ENCODE peak calls at places on chromosomes 6 and 20, in ten cellular contexts. I is CD4-positive, alpha-beta T cell; Z is CD4-positive, alpha-beta memory T cell; R is tibial artery; U is fibroblast of lung; C is esophagus squamous epithelium; A is right lobe of liver; N is CD8-positive, alpha-beta memory T cell; L is left ventricle myocardium inferior; F is pancreas. D is an unnamed sample.

GRCh38 chr6:75602897-75603395 is 1.3 kb downstream of the SENP6 start:
- DNase-seq in I (no peak), R (no peak), U (no peak), Z (no peak), C (no peak), F (no peak), N (no peak), L (no peak), A (no peak), D (no peak)

GRCh38 chr6:115945306-115945705 is 115.4 kb downstream of the FRK start:
- DNase-seq in C (no peak), U (peak; percentile 65), I (no peak), R (no peak), L (no peak), N (no peak), F (no peak), Z (no peak), A (no peak), D (no peak)

GRCh38 chr6:168015492-168016175 is 18.2 kb downstream of the KIF25 start:
- DNase-seq in L (no peak), I (no peak), C (no peak), N (no peak), A (no peak), U (no peak), F (no peak), Z (no peak), R (no peak), D (no peak)

GRCh38 chr6:5435449-5435848 is 174.1 kb downstream of the FARS2 start:
- DNase-seq in U (peak; percentile 83), I (no peak), R (no peak), C (no peak), A (no peak), Z (no peak), L (no peak), N (no peak), F (no peak), D (no peak)

GRCh38 chr20:48283470-48284110 is 498.3 kb upstream of the SULF2 start:
- DNase-seq in C (no peak), L (peak; percentile 42), N (no peak), I (no peak), A (peak; percentile 62), F (no peak), R (peak; percentile 46), U (peak; percentile 99), Z (no peak), D (no peak)

GRCh38 chr20:50434653-50435396 is 75.4 kb upstream of the PTPN1 start:
- DNase-seq in U (peak; percentile 69), Z (no peak), R (no peak), I (no peak), L (no peak), N (no peak), F (no peak), C (no peak), A (no peak), D (no peak)

GRCh38 chr6:32947552-32948465 is 5.1 kb downstream of the HLA-DMA start:
- DNase-seq in U (peak; percentile 12), L (no peak), I (peak; percentile 24), N (peak; percentile 35), C (no peak), A (no peak), Z (peak; percentile 47), R (no peak), F (no peak), D (no peak)

GRCh38 chr6:43170452-43171283 is at the start of gene SRF:
- DNase-seq in U (peak; percentile 100), F (peak; percentile 99), A (peak; percentile 100), C (peak; percentile 98), N (peak; percentile 98), Z (peak; percentile 98), L (peak; percentile 100), I (peak; percentile 97), R (peak; percentile 100), D (peak; percentile 92)

GRCh38 chr6:121993362-121993761 is 406.1 kb upstream of the HSF2 start:
- DNase-seq in F (peak; percentile 24), C (no peak), N (no peak), U (no peak), L (no peak), I (no peak), R (no peak), Z (no peak), A (no peak), D (no peak)

GRCh38 chr6:43304882-43305281 is 3.7 kb downstream of the CRIP3 start:
- DNase-seq in C (no peak), Z (no peak), I (no peak), F (no peak), U (no peak), N (no peak), L (no peak), R (no peak), A (no peak), D (no peak)

GRCh38 chr6:17032595-17033591 is 69.0 kb upstream of the STMND1 start:
- DNase-seq in Z (no peak), N (no peak), C (no peak), R (peak; percentile 87), F (no peak), U (peak; percentile 95), A (peak; percentile 52), L (peak; percentile 36), I (no peak), D (no peak)

GRCh38 chr6:101395345-101395744 is 1.8 kb downstream of the GRIK2 start:
- DNase-seq in C (no peak), Z (no peak), L (no peak), N (no peak), R (no peak), A (no peak), I (no peak), F (no peak), U (no peak), D (no peak)

DNA sequence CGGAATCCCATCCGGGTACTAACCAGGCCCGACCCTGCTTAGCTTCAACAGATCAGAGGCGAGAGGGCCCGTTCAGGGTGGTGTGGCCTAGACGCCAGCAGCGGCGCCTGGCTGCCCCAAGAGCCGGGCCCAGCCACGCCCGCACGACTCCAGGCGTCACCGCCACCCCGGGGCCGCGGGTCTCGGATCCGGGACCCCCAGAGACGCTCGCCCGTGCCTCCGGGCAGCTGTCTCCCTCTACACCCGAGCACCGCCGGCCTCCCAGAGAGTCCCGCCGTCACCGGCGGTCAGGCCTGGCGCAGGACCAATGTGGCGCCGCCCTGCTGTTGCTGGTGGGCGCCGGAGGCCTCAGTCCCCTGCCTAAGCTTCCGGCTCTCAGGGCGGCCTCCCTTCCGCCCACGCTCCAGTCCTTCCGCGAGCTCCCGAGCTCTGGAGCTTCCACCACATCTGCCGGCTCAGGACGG is 441.2 kb upstream of the DEFB115 start:
- DNase-seq in F (peak; percentile 89), I (no peak), A (peak; percentile 54), N (no peak), Z (no peak), U (no peak), R (no peak), C (no peak), L (peak; percentile 33), D (peak; percentile 24)
- H3K9me3 ChIP-seq in F (no peaks in the 10 kb centered on the region), I (peaks cover 22% of the 10 kb centered on the region), A (no peaks in the 10 kb centered on the region), N (no peaks in the 10 kb centered on the region), Z (no peaks in the 10 kb centered on the region), U (no peaks in the 10 kb centered on the region), R (peaks cover 15% of the 10 kb centered on the region), C (peaks cover 4% of the 10 kb centered on the region), L (peaks cover 18% of the 10 kb centered on the region), D (no peaks in the 10 kb centered on the region)

GRCh38 chr20:39877792-39878191 is 811.2 kb downstream of the MAFB start:
- DNase-seq in I (no peak), U (no peak), N (no peak), Z (no peak), F (no peak), C (no peak), L (no peak), R (no peak), A (no peak), D (no peak)
- H3K9me3 ChIP-seq in I (no peaks in the 10 kb centered on the region), U (no peaks in the 10 kb centered on the region), N (no peaks in the 10 kb centered on the region), Z (no peaks in the 10 kb centered on the region), F (no peaks in the 10 kb centered on the region), C (no peaks in the 10 kb centered on the region), L (peaks cover 12% of the 10 kb centered on the region), R (no peaks in the 10 kb centered on the region), A (no peaks in the 10 kb centered on the region), D (no peaks in the 10 kb centered on the region)

GRCh38 chr6:169474362-169474761 is 220.7 kb upstream of the THBS2 start:
- DNase-seq in F (no peak), A (no peak), R (no peak), C (no peak), L (no peak), Z (no peak), N (no peak), I (no peak), U (no peak), D (no peak)

GRCh38 chr6:169472786-169473416 is 219.3 kb upstream of the THBS2 start:
- DNase-seq in C (no peak), R (no peak), Z (no peak), N (no peak), F (no peak), A (no peak), I (no peak), U (no peak), L (no peak), D (no peak)

GRCh38 chr6:169473663-169474062 is 220.0 kb upstream of the THBS2 start:
- DNase-seq in A (peak; percentile 58), R (no peak), N (no peak), C (no peak), L (no peak), I (no peak), Z (no peak), F (no peak), U (no peak), D (no peak)

GRCh38 chr6:169470790-169471189 is 217.1 kb upstream of the THBS2 start:
- DNase-seq in A (no peak), F (no peak), R (no peak), L (no peak), C (no peak), I (no peak), N (no peak), Z (no peak), U (no peak), D (no peak)

DNA sequence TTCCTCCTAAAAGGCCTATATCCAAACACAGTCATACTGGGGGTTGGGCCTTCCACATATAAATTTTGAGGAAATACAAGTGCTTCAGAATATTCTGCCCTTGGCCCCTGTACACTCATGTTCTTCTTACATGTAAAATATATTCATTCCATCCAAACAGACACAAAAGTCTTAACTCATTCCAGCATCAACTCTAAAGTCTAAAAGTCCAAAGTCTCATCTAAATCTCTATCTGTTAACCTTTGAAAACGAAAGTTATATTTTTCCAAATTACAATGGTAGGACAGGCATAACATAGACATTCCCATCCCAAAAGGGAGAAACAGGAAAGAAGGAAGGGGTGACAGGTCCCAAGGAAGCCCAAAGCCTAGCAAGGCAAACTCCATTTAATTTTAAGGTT is 215.4 kb upstream of the THBS2 start:
- DNase-seq in C (no peak), L (no peak), N (no peak), Z (no peak), I (no peak), A (no peak), F (no peak), U (no peak), R (no peak), D (no peak)
- H3K9me3 ChIP-seq in C (no peaks in the 10 kb centered on the region), L (peaks cover 55% of the 10 kb centered on the region), N (no peaks in the 10 kb centered on the region), Z (no peaks in the 10 kb centered on the region), I (peaks cover 29% of the 10 kb centered on the region), A (no peaks in the 10 kb centered on the region), F (no peaks in the 10 kb centered on the region), U (no peaks in the 10 kb centered on the region), R (peaks cover 6% of the 10 kb centered on the region), D (no peaks in the 10 kb centered on the region)

DNA sequence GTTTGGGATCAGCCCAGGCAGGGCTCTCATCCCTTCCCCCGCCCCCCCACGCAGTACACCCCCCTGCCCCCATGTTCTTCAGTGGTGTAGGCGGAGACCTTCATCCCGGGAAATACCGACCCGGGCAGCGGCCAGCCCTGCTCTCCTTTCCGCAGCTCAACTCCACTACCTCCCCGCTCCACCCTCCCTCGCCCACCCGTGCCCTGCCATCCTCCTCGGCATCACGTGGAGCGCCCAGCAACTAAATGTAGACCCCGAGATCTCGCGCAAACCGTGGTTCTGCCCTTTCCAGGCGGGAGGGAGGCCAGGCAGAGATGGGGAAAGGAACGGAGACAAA is 1932.2 kb upstream of the DEFB115 start:
- DNase-seq in A (no peak), R (no peak), N (no peak), C (no peak), L (no peak), I (no peak), U (no peak), F (peak; percentile 54), Z (no peak), D (no peak)
- H3K9me3 ChIP-seq in A (no peaks in the 10 kb centered on the region), R (peaks cover under 1% of the 10 kb centered on the region), N (no peaks in the 10 kb centered on the region), C (no peaks in the 10 kb centered on the region), L (peaks cover under 1% of the 10 kb centered on the region), I (peaks cover 1% of the 10 kb centered on the region), U (no peaks in the 10 kb centered on the region), F (no peaks in the 10 kb centered on the region), Z (no peaks in the 10 kb centered on the region), D (no peaks in the 10 kb centered on the region)